ENCODE peak calls at places on chromosomes 12 and 14, in eight cellular contexts. M is NCI-H2227 treated with DMSO at 0.1 percent for 48 hours; W is germinal center; E is tibial artery; R is endothelial cell; Q is activated CD4-positive, alpha-beta T cell treated with anti-CD3 and anti-CD28 coated beads, Interleukin-2, amount 50 U/mL, for 1 hour; S is ELR; P is fibroblast of pulmonary artery. X is an unnamed sample.

GRCh38 chr12:39912211-39912980 is 193.5 kb downstream of the SLC2A13 start:
- DNase-seq in S (no peak), P (no peak), Q (no peak), W (no peak), M (no peak), R (no peak), E (no peak), X (no peak)

GRCh38 chr12:132222808-132223173 is 78.5 kb downstream of the NOC4L start:
- DNase-seq in E (no peak), M (no peak), Q (no peak), P (no peak), W (no peak), S (no peak), R (no peak), X (no peak)

GRCh38 chr12:116164263-116164817 is 113.2 kb downstream of the MED13L start:
- DNase-seq in P (no peak), M (no peak), E (no peak), W (no peak), R (no peak), Q (no peak), S (no peak), X (no peak)

GRCh38 chr14:89443002-89443660 is 26.1 kb upstream of the FOXN3 start:
- DNase-seq in P (peak), R (no peak), S (peak), M (no peak), W (no peak), Q (no peak), E (no peak), X (no peak)

GRCh38 chr12:122345042-122345441 is 77.4 kb downstream of the CLIP1 start:
- DNase-seq in S (no peak), R (no peak), Q (no peak), E (no peak), W (no peak), P (no peak), M (no peak), X (no peak)

GRCh38 chr14:87888136-87888999 is 104.6 kb downstream of the GALC start:
- DNase-seq in W (peak), R (peak), E (peak), M (peak), Q (no peak), P (peak), S (peak), X (peak)

GRCh38 chr12:126747530-126748149 is 1519.3 kb upstream of the TMEM132C start:
- DNase-seq in M (no peak), S (peak), E (no peak), R (no peak), P (peak), W (peak), Q (peak), X (no peak)

GRCh38 chr12:24931666-24932405 is 17.1 kb downstream of the BCAT1 start:
- DNase-seq in E (no peak), R (no peak), M (no peak), Q (no peak), W (peak), S (peak), P (no peak), X (no peak)

GRCh38 chr12:44779766-44780165 is 96.3 kb downstream of the NELL2 start:
- DNase-seq in S (no peak), E (no peak), W (no peak), M (no peak), P (no peak), R (no peak), Q (no peak), X (no peak)

GRCh38 chr12:89346741-89347324 is 5.5 kb downstream of the DUSP6 start:
- DNase-seq in M (no peak), E (peak), P (peak), S (peak), R (peak), W (no peak), Q (no peak), X (no peak)